ENCODE peak calls at places on chromosomes 3 and 15, in seven cellular contexts. One of them, this sample, is unnamed.

GRCh38 chr3:29805757-29806156 is 524.9 kb downstream of the RBMS3 start:
- DNase-seq in HepG2: no peak
- DNase-seq in lung: no peak
- DNase-seq in CD4-positive, CD25-positive, alpha-beta regulatory T cell: no peak
- DNase-seq in fibroblast of lung: peak
- DNase-seq in ovary: no peak
- DNase-seq in HCT116: no peak
- DNase-seq in this sample: no peak

GRCh38 chr15:66795851-66796250 is 93.8 kb downstream of the SMAD6 start:
- DNase-seq in HCT116: no peak
- DNase-seq in fibroblast of lung: no peak
- DNase-seq in ovary: no peak
- DNase-seq in CD4-positive, CD25-positive, alpha-beta regulatory T cell: no peak
- DNase-seq in lung: no peak
- DNase-seq in HepG2: no peak
- DNase-seq in this sample: no peak

GRCh38 chr3:71069797-71070196 is 513.7 kb downstream of the FOXP1 start:
- DNase-seq in HCT116: no peak
- DNase-seq in HepG2: peak
- DNase-seq in lung: peak
- DNase-seq in CD4-positive, CD25-positive, alpha-beta regulatory T cell: peak
- DNase-seq in ovary: peak
- DNase-seq in fibroblast of lung: no peak
- DNase-seq in this sample: peak

GRCh38 chr3:16841906-16842709 is 42.6 kb upstream of the PLCL2 start:
- DNase-seq in HepG2: no peak
- DNase-seq in lung: peak
- DNase-seq in fibroblast of lung: no peak
- DNase-seq in ovary: no peak
- DNase-seq in HCT116: no peak
- DNase-seq in CD4-positive, CD25-positive, alpha-beta regulatory T cell: peak
- DNase-seq in this sample: no peak

GRCh38 chr3:121836069-121836468 is 1.1 kb downstream of the EAF2 start:
- DNase-seq in CD4-positive, CD25-positive, alpha-beta regulatory T cell: no peak
- DNase-seq in HepG2: no peak
- DNase-seq in HCT116: no peak
- DNase-seq in lung: no peak
- DNase-seq in fibroblast of lung: no peak
- DNase-seq in ovary: no peak
- DNase-seq in this sample: no peak

GRCh38 chr3:187264051-187264450 is 27.5 kb downstream of the MASP1 start:
- DNase-seq in fibroblast of lung: peak
- DNase-seq in HepG2: peak
- DNase-seq in CD4-positive, CD25-positive, alpha-beta regulatory T cell: no peak
- DNase-seq in lung: no peak
- DNase-seq in ovary: no peak
- DNase-seq in HCT116: no peak
- DNase-seq in this sample: no peak

GRCh38 chr15:92643849-92644815 is 11.4 kb downstream of the FAM174B start:
- DNase-seq in ovary: no peak
- DNase-seq in HCT116: no peak
- DNase-seq in CD4-positive, CD25-positive, alpha-beta regulatory T cell: no peak
- DNase-seq in fibroblast of lung: no peak
- DNase-seq in lung: no peak
- DNase-seq in HepG2: no peak
- DNase-seq in this sample: no peak

GRCh38 chr15:63718590-63719035 is 115.1 kb downstream of the HERC1 start:
- DNase-seq in ovary: no peak
- DNase-seq in fibroblast of lung: peak
- DNase-seq in HepG2: peak
- DNase-seq in HCT116: no peak
- DNase-seq in lung: no peak
- DNase-seq in CD4-positive, CD25-positive, alpha-beta regulatory T cell: no peak
- DNase-seq in this sample: no peak

GRCh38 chr3:43638594-43639447 is 17.0 kb upstream of the ANO10 start:
- DNase-seq in CD4-positive, CD25-positive, alpha-beta regulatory T cell: no peak
- DNase-seq in fibroblast of lung: peak
- DNase-seq in HCT116: peak
- DNase-seq in HepG2: no peak
- DNase-seq in lung: peak
- DNase-seq in ovary: no peak
- DNase-seq in this sample: no peak

GRCh38 chr15:70438776-70439175 is 324.6 kb downstream of the UACA start:
- DNase-seq in HepG2: no peak
- DNase-seq in CD4-positive, CD25-positive, alpha-beta regulatory T cell: no peak
- DNase-seq in fibroblast of lung: no peak
- DNase-seq in lung: no peak
- DNase-seq in HCT116: no peak
- DNase-seq in ovary: no peak
- DNase-seq in this sample: no peak

GRCh38 chr3:16935766-16936165 is 51.0 kb downstream of the PLCL2 start:
- DNase-seq in HepG2: no peak
- DNase-seq in CD4-positive, CD25-positive, alpha-beta regulatory T cell: no peak
- DNase-seq in fibroblast of lung: no peak
- DNase-seq in lung: no peak
- DNase-seq in ovary: no peak
- DNase-seq in HCT116: no peak
- DNase-seq in this sample: no peak

GRCh38 chr15:63203451-63204090 is 14.2 kb downstream of the RAB8B start:
- DNase-seq in lung: no peak
- DNase-seq in CD4-positive, CD25-positive, alpha-beta regulatory T cell: peak
- DNase-seq in fibroblast of lung: peak
- DNase-seq in HCT116: no peak
- DNase-seq in ovary: no peak
- DNase-seq in HepG2: no peak
- DNase-seq in this sample: no peak

GRCh38 chr3:186171528-186171927 is 62.6 kb upstream of the ETV5 start:
- DNase-seq in fibroblast of lung: no peak
- DNase-seq in CD4-positive, CD25-positive, alpha-beta regulatory T cell: no peak
- DNase-seq in ovary: no peak
- DNase-seq in HCT116: no peak
- DNase-seq in HepG2: no peak
- DNase-seq in lung: no peak
- DNase-seq in this sample: no peak

GRCh38 chr3:29370451-29371420 is 89.9 kb downstream of the RBMS3 start:
- DNase-seq in HepG2: no peak
- DNase-seq in fibroblast of lung: peak
- DNase-seq in ovary: no peak
- DNase-seq in CD4-positive, CD25-positive, alpha-beta regulatory T cell: no peak
- DNase-seq in HCT116: no peak
- DNase-seq in lung: no peak
- DNase-seq in this sample: no peak

GRCh38 chr15:68389936-68390790 is 41.8 kb downstream of the ITGA11 start:
- DNase-seq in fibroblast of lung: peak
- DNase-seq in ovary: peak
- DNase-seq in lung: no peak
- DNase-seq in CD4-positive, CD25-positive, alpha-beta regulatory T cell: no peak
- DNase-seq in HepG2: no peak
- DNase-seq in HCT116: no peak
- DNase-seq in this sample: no peak

GRCh38 chr15:81225161-81225671 is 28.5 kb downstream of the IL16 start:
- DNase-seq in fibroblast of lung: no peak
- DNase-seq in lung: no peak
- DNase-seq in ovary: no peak
- DNase-seq in HCT116: no peak
- DNase-seq in CD4-positive, CD25-positive, alpha-beta regulatory T cell: no peak
- DNase-seq in HepG2: no peak
- DNase-seq in this sample: peak

GRCh38 chr3:128322030-128323022 is 144.4 kb downstream of the DNAJB8 start:
- DNase-seq in HepG2: no peak
- DNase-seq in ovary: no peak
- DNase-seq in CD4-positive, CD25-positive, alpha-beta regulatory T cell: peak
- DNase-seq in HCT116: no peak
- DNase-seq in lung: no peak
- DNase-seq in fibroblast of lung: peak
- DNase-seq in this sample: peak

GRCh38 chr15:51770902-51771301 is 19.5 kb downstream of the TMOD2 start:
- DNase-seq in HCT116: no peak
- DNase-seq in CD4-positive, CD25-positive, alpha-beta regulatory T cell: no peak
- DNase-seq in HepG2: no peak
- DNase-seq in lung: no peak
- DNase-seq in fibroblast of lung: no peak
- DNase-seq in ovary: no peak
- DNase-seq in this sample: no peak

GRCh38 chr3:62833538-62833937 is 41.7 kb downstream of the CADPS start:
- DNase-seq in HepG2: peak
- DNase-seq in fibroblast of lung: peak
- DNase-seq in lung: no peak
- DNase-seq in ovary: no peak
- DNase-seq in HCT116: no peak
- DNase-seq in CD4-positive, CD25-positive, alpha-beta regulatory T cell: no peak
- DNase-seq in this sample: no peak

GRCh38 chr15:63079938-63080626 is 37.5 kb downstream of the TPM1 start:
- DNase-seq in HepG2: peak
- DNase-seq in HCT116: peak
- DNase-seq in CD4-positive, CD25-positive, alpha-beta regulatory T cell: no peak
- DNase-seq in fibroblast of lung: peak
- DNase-seq in ovary: no peak
- DNase-seq in lung: no peak
- DNase-seq in this sample: no peak

GRCh38 chr3:45608885-45609284 is 14.3 kb downstream of the LIMD1 start:
- DNase-seq in fibroblast of lung: peak
- DNase-seq in HepG2: no peak
- DNase-seq in HCT116: no peak
- DNase-seq in lung: no peak
- DNase-seq in ovary: no peak
- DNase-seq in CD4-positive, CD25-positive, alpha-beta regulatory T cell: no peak
- DNase-seq in this sample: no peak

GRCh38 chr3:45612138-45612537 is 17.6 kb downstream of the LIMD1 start:
- DNase-seq in CD4-positive, CD25-positive, alpha-beta regulatory T cell: no peak
- DNase-seq in HepG2: no peak
- DNase-seq in lung: no peak
- DNase-seq in ovary: no peak
- DNase-seq in HCT116: no peak
- DNase-seq in fibroblast of lung: no peak
- DNase-seq in this sample: no peak

GRCh38 chr3:45611619-45612018 is 17.1 kb downstream of the LIMD1 start:
- DNase-seq in HepG2: peak
- DNase-seq in ovary: no peak
- DNase-seq in HCT116: no peak
- DNase-seq in CD4-positive, CD25-positive, alpha-beta regulatory T cell: no peak
- DNase-seq in lung: no peak
- DNase-seq in fibroblast of lung: peak
- DNase-seq in this sample: peak

GRCh38 chr3:45608296-45608695 is 13.7 kb downstream of the LIMD1 start:
- DNase-seq in lung: no peak
- DNase-seq in HepG2: no peak
- DNase-seq in ovary: no peak
- DNase-seq in HCT116: no peak
- DNase-seq in fibroblast of lung: no peak
- DNase-seq in CD4-positive, CD25-positive, alpha-beta regulatory T cell: no peak
- DNase-seq in this sample: no peak

GRCh38 chr3:45610129-45610528 is 15.6 kb downstream of the LIMD1 start:
- DNase-seq in HepG2: no peak
- DNase-seq in HCT116: no peak
- DNase-seq in CD4-positive, CD25-positive, alpha-beta regulatory T cell: no peak
- DNase-seq in lung: no peak
- DNase-seq in fibroblast of lung: no peak
- DNase-seq in ovary: no peak
- DNase-seq in this sample: no peak
- H3K27ac ChIP-seq in HepG2: no peak
- H3K27ac ChIP-seq in HCT116: no peak
- H3K27ac ChIP-seq in CD4-positive, CD25-positive, alpha-beta regulatory T cell: no peak
- H3K27ac ChIP-seq in lung: peak
- H3K27ac ChIP-seq in fibroblast of lung: no peak
- H3K27ac ChIP-seq in ovary: no peak
- H3K27ac ChIP-seq in this sample: no peak

DNA sequence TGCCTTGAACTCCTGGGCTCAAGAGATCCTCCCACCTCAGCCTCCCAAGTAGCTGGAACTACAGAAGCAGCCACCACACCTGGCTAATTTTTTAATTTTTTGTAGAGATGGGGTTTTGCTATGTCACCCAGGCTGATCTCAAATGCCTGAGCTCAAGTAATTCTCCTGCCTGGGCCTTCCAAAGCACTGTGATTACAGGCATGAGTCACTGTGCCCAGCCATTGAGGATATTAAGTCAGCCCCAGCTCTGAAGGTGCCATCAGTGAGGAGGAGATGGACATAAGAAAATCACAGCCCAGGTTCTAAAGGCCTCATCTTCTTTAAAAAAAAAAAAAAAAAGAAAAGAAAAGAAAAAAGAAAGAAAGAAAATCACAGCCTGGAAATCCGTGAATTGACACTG is 26.6 kb upstream of the PSTPIP1 start:
- DNase-seq in fibroblast of lung: peak
- DNase-seq in ovary: no peak
- DNase-seq in lung: no peak
- DNase-seq in CD4-positive, CD25-positive, alpha-beta regulatory T cell: no peak
- DNase-seq in HepG2: no peak
- DNase-seq in HCT116: no peak
- DNase-seq in this sample: no peak
- H3K27ac ChIP-seq in fibroblast of lung: no peak
- H3K27ac ChIP-seq in ovary: peak
- H3K27ac ChIP-seq in lung: no peak
- H3K27ac ChIP-seq in CD4-positive, CD25-positive, alpha-beta regulatory T cell: no peak
- H3K27ac ChIP-seq in HepG2: no peak
- H3K27ac ChIP-seq in HCT116: no peak
- H3K27ac ChIP-seq in this sample: no peak

GRCh38 chr15:42057744-42058646 is 36.4 kb downstream of the PLA2G4D start:
- DNase-seq in lung: peak
- DNase-seq in CD4-positive, CD25-positive, alpha-beta regulatory T cell: no peak
- DNase-seq in ovary: no peak
- DNase-seq in HCT116: no peak
- DNase-seq in fibroblast of lung: no peak
- DNase-seq in HepG2: no peak
- DNase-seq in this sample: no peak
- H3K27ac ChIP-seq in lung: no peak
- H3K27ac ChIP-seq in CD4-positive, CD25-positive, alpha-beta regulatory T cell: no peak
- H3K27ac ChIP-seq in ovary: no peak
- H3K27ac ChIP-seq in HCT116: peak
- H3K27ac ChIP-seq in fibroblast of lung: no peak
- H3K27ac ChIP-seq in HepG2: no peak
- H3K27ac ChIP-seq in this sample: no peak

GRCh38 chr3:24145981-24146822 is 201.1 kb downstream of the NR1D2 start:
- DNase-seq in HCT116: no peak
- DNase-seq in HepG2: no peak
- DNase-seq in fibroblast of lung: peak
- DNase-seq in CD4-positive, CD25-positive, alpha-beta regulatory T cell: no peak
- DNase-seq in lung: no peak
- DNase-seq in ovary: no peak
- DNase-seq in this sample: no peak
- H3K27ac ChIP-seq in HCT116: peak
- H3K27ac ChIP-seq in HepG2: no peak
- H3K27ac ChIP-seq in fibroblast of lung: peak
- H3K27ac ChIP-seq in CD4-positive, CD25-positive, alpha-beta regulatory T cell: no peak
- H3K27ac ChIP-seq in lung: peak
- H3K27ac ChIP-seq in ovary: no peak
- H3K27ac ChIP-seq in this sample: no peak

This sample was measured in substantia nigra.